ENCODE peak calls at places on chromosomes 1 and 21, in four cellular contexts. P is suprapubic skin, V is Panc1, F is SK-N-SH. I is an unnamed sample.

GRCh38 chr1:237205400-237206064 is 163.5 kb downstream of the RYR2 start:
- DNase-seq in P (no peak), V (no peak), F (no peak), I (no peak)

GRCh38 chr1:192439373-192440025 is 122.7 kb downstream of the RGS21 start:
- DNase-seq in V (peak; percentile 48), P (no peak), F (no peak), I (no peak)

GRCh38 chr1:21451212-21451611 is 11.3 kb downstream of the NBPF3 start:
- DNase-seq in P (no peak), F (no peak), V (no peak), I (no peak)

GRCh38 chr1:96049759-96050409 is 671.7 kb upstream of the PTBP2 start:
- DNase-seq in F (no peak), P (no peak), V (no peak), I (no peak)

GRCh38 chr1:32541064-32541566 is 1.9 kb downstream of the ZBTB8A start:
- DNase-seq in V (no peak), P (no peak), F (no peak), I (no peak)

GRCh38 chr1:90591970-90592356 is 125.1 kb downstream of the BARHL2 start:
- DNase-seq in P (no peak), V (no peak), F (no peak), I (no peak)

GRCh38 chr1:209759829-209760359 is 4.0 kb downstream of the TRAF3IP3 start:
- DNase-seq in V (no peak), P (no peak), F (no peak), I (no peak)

GRCh38 chr1:59124166-59124565 is 172.7 kb upstream of the FGGY start:
- DNase-seq in V (no peak), P (no peak), F (no peak), I (no peak)

GRCh38 chr1:31939484-31940329 is 1.5 kb upstream of the PTP4A2 start:
- DNase-seq in P (no peak), F (peak; percentile 62), V (no peak), I (peak; percentile 88)

GRCh38 chr21:40318371-40318770 is 451.1 kb downstream of the PCP4 start:
- DNase-seq in P (no peak), V (no peak), F (no peak), I (no peak)

GRCh38 chr1:41664861-41665640 is 180.6 kb upstream of the EDN2 start:
- DNase-seq in F (no peak), V (no peak), P (no peak), I (no peak)

GRCh38 chr1:93448983-93449805 is 1.3 kb downstream of the FNBP1L start:
- DNase-seq in P (no peak), F (peak; percentile 44), V (no peak), I (no peak)

GRCh38 chr1:1371741-1372711 is 3.0 kb downstream of the AURKAIP1 start:
- DNase-seq in F (peak; percentile 93), V (peak; percentile 32), P (no peak), I (peak; percentile 93)

GRCh38 chr1:182641561-182641960 is 37.4 kb upstream of the RGS16 start:
- DNase-seq in P (no peak), V (no peak), F (no peak), I (no peak)

GRCh38 chr1:31977361-31978131 is 36.1 kb upstream of the KHDRBS1 start:
- DNase-seq in P (no peak), F (peak; percentile 51), V (no peak), I (peak; percentile 38)

GRCh38 chr1:108679586-108680213 is 12.4 kb upstream of the PRPF38B start:
- DNase-seq in V (no peak), F (no peak), P (no peak), I (no peak)

GRCh38 chr1:28926629-28927441 is 12.5 kb downstream of the EPB41 start:
- DNase-seq in F (no peak), V (no peak), P (no peak), I (no peak)

GRCh38 chr1:245469006-245469405 is 314.2 kb downstream of the KIF26B start:
- DNase-seq in V (no peak), P (no peak), F (no peak), I (no peak)

GRCh38 chr1:78527706-78528105 is 36.9 kb downstream of the PTGFR start:
- DNase-seq in V (no peak), F (no peak), P (no peak), I (no peak)

GRCh38 chr1:67880056-67880601 is 46.9 kb upstream of the GNG12 start:
- DNase-seq in P (no peak), F (peak; percentile 46), V (no peak), I (no peak)

GRCh38 chr1:3816331-3817137 is 20.2 kb upstream of the LRRC47 start:
- DNase-seq in F (no peak), P (no peak), V (no peak), I (no peak)

GRCh38 chr1:158002022-158002629 is 8.7 kb downstream of the KIRREL1 start:
- DNase-seq in F (no peak), P (no peak), V (no peak), I (no peak)

GRCh38 chr1:19596065-19596718 is 47.9 kb upstream of the NBL1 start:
- DNase-seq in P (no peak), F (peak; percentile 52), V (no peak), I (no peak)

GRCh38 chr21:46424621-46425020 is 34.1 kb upstream of the DIP2A start:
- DNase-seq in F (no peak), P (no peak), V (no peak), I (peak; percentile 78)

GRCh38 chr21:42080788-42081083 is 9.6 kb downstream of the UMODL1 start:
- DNase-seq in V (no peak), F (no peak), P (no peak), I (no peak)

GRCh38 chr1:29121951-29122661 is 1.6 kb downstream of the TMEM200B start:
- DNase-seq in P (no peak), V (no peak), F (peak; percentile 79), I (no peak)

GRCh38 chr1:17877316-17877715 is 122.2 kb downstream of the ACTL8 start:
- DNase-seq in V (no peak), F (no peak), P (peak; percentile 65), I (peak; percentile 41)

GRCh38 chr1:12597792-12598191 is 20.2 kb downstream of the DHRS3 start:
- DNase-seq in V (no peak), P (no peak), F (no peak), I (peak; percentile 64)

GRCh38 chr1:12594966-12595838 is 22.8 kb downstream of the DHRS3 start:
- DNase-seq in F (peak; percentile 90), V (no peak), P (no peak), I (peak; percentile 85)

GRCh38 chr1:12593621-12594066 is 24.4 kb downstream of the DHRS3 start:
- DNase-seq in F (no peak), P (no peak), V (no peak), I (no peak)

GRCh38 chr1:12594490-12594889 is 23.5 kb downstream of the DHRS3 start:
- DNase-seq in F (no peak), P (no peak), V (no peak), I (no peak)

DNA sequence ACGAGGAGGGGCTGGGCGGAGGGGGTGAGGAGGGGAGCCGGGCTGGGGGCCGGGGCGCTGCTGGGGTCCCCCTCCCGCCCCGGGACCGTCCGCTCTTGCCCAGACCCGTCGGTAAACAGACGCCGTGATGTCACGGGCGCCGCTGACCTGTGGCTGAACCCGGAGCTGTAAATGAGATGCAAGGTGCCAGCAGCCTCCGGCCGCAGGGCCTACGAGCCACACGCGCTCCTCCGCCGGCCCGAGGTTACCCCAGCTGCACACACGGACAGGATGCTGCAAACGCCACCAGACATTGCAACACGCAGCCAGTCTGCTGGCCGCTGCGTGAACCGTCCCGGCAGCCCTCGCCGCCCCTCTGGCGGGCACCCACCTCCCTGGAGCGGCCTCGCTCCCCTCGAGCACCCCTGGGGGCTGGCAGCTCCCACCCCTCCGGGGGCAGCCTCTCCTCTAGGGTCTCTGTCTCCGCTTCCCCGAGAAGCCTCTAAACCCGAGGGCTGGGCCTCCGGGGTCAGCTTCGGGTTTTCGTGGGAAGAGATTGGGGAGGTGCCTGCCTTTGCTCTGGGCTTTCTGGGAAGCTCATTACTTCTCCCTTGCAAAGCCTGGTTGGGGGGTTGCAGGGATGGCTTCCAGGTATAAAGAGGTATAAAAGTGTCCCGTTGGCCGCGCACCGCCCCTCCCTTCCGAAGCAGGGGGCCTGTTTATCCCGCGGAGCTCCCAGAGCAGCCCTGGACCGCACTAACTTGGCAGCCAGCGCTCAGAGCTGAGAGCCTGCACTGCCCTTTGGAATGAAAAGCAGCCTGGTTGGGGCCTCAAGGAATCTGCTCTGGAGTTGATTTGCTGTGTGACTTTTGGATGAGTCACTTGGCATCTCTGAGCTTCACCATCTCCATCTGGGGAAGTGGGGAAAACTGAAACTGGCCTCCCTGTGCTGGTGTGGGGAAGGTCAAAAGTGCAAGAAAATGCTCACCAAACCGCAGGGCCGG is 21.9 kb downstream of the DHRS3 start:
- DNase-seq in V (no peak), F (peak; percentile 91), P (peak; percentile 93), I (peak; percentile 90)
- H3K36me3 ChIP-seq in V (no peaks in the 10 kb centered on the region), F (no peaks in the 10 kb centered on the region), P (peaks cover 5% of the 10 kb centered on the region), I (no peaks in the 10 kb centered on the region)

GRCh38 chr21:15831497-15831896 is 101.7 kb downstream of the USP25 start:
- DNase-seq in F (no peak), P (no peak), V (no peak), I (no peak)

GRCh38 chr21:15823486-15824150 is 93.8 kb downstream of the USP25 start:
- DNase-seq in V (no peak), P (no peak), F (no peak), I (no peak)

GRCh38 chr21:15826147-15826780 is 96.5 kb downstream of the USP25 start:
- DNase-seq in V (no peak), P (no peak), F (peak; percentile 17), I (no peak)

GRCh38 chr21:15825699-15826098 is 95.9 kb downstream of the USP25 start:
- DNase-seq in V (no peak), F (no peak), P (no peak), I (no peak)

GRCh38 chr21:15826908-15827601 is 97.3 kb downstream of the USP25 start:
- DNase-seq in V (no peak), F (no peak), P (no peak), I (no peak)
- TF ChIP-seq POLR2AphosphoS5 in V (no peak), F (no peak), P (no peak), I (no peak)

GRCh38 chr1:230994860-230995259 is 16.0 kb downstream of the ARV1 start:
- DNase-seq in F (no peak), V (no peak), P (no peak), I (no peak)
- H3K36me3 ChIP-seq in F (peaks cover 32% of the 10 kb centered on the region), V (peaks cover 13% of the 10 kb centered on the region), P (peaks cover 87% of the 10 kb centered on the region), I (peaks cover 64% of the 10 kb centered on the region)

GRCh38 chr1:220699044-220699443 is 8.9 kb downstream of the C1orf115 start:
- DNase-seq in F (no peak), V (no peak), P (no peak), I (no peak)

GRCh38 chr1:220700591-220701179 is 10.5 kb downstream of the C1orf115 start:
- DNase-seq in P (no peak), V (no peak), F (no peak), I (no peak)

GRCh38 chr1:220698607-220699016 is 8.4 kb downstream of the C1orf115 start:
- DNase-seq in P (no peak), V (no peak), F (no peak), I (no peak)

GRCh38 chr1:220702733-220703704 is 12.9 kb downstream of the C1orf115 start:
- DNase-seq in P (no peak), F (no peak), V (no peak), I (no peak)

DNA sequence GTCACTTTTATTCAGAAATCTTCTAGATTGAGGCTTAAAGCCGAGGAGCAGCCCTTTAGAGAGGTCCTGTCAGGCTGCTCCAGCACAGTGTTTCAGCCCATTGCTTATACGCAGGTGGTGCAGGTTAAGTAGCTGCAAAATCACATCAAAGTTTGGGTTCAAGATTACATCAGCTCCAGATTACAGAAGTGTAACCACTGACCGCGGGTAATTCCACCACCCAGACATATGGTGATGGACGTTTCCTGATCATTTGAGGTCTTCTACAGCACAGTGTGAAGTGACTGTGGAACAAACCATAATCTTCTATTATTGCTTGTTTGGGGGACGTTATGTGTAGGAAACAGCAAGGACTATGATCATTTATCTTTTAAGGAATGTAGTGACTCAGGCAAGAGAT is 11.8 kb downstream of the C1orf115 start:
- DNase-seq in F (no peak), V (no peak), P (no peak), I (no peak)
- TF ChIP-seq POLR2AphosphoS5 in F (no peak), V (no peak), P (no peak), I (no peak)

GRCh38 chr1:100077525-100077924 is 55.2 kb downstream of the SASS6 start:
- DNase-seq in P (no peak), F (no peak), V (no peak), I (no peak)
- H3K36me3 ChIP-seq in P (peaks cover 72% of the 10 kb centered on the region), F (peaks cover 62% of the 10 kb centered on the region), V (peaks cover 22% of the 10 kb centered on the region), I (peaks cover 59% of the 10 kb centered on the region)